ENCODE peak calls at places on chromosomes 2 and 18, in ten cellular contexts. Z is IMR-90, W is astrocyte of the spinal cord, O is neural progenitor cell, X is coronary artery, L is bronchial epithelial cell, U is endodermal cell, J is OCI-LY7, G is ovary, Y is psoas muscle. N is an unnamed sample.

GRCh38 chr18:48659188-48660009 is 120.6 kb downstream of the CTIF start:
- DNase-seq in W (no peak), Z (no peak), O (no peak), U (no peak), Y (no peak), J (no peak), L (no peak), G (no peak), X (no peak), N (no peak)

GRCh38 chr2:127105656-127106456 is 1.1 kb downstream of the BIN1 start:
- DNase-seq in U (peak), Y (peak), L (no peak), G (peak), X (peak), O (peak), J (no peak), Z (peak), W (peak), N (no peak)

GRCh38 chr2:11344342-11344955 is at the start of gene ROCK2:
- DNase-seq in W (peak), L (peak), Z (peak), G (peak), X (peak), U (peak), J (peak), O (peak), Y (peak), N (peak)

GRCh38 chr18:12766986-12767433 is 64.2 kb downstream of the PSMG2 start:
- DNase-seq in Y (no peak), G (no peak), J (no peak), O (peak), Z (no peak), U (peak), W (no peak), X (no peak), L (no peak), N (no peak)

GRCh38 chr2:231127936-231128335 is 3.1 kb upstream of the HTR2B start:
- DNase-seq in Z (no peak), X (no peak), O (no peak), G (no peak), W (no peak), L (peak), U (no peak), Y (no peak), J (no peak), N (no peak)

GRCh38 chr2:60550151-60550983 is 3.1 kb downstream of the BCL11A start:
- DNase-seq in J (peak), Y (no peak), U (peak), O (peak), G (peak), W (peak), Z (peak), L (peak), X (no peak), N (peak)

GRCh38 chr18:22153428-22153827 is 16.0 kb upstream of the GATA6 start:
- DNase-seq in X (no peak), Y (no peak), J (no peak), O (no peak), L (no peak), W (no peak), U (no peak), G (no peak), Z (no peak), N (no peak)

GRCh38 chr18:26190506-26190905 is 35.7 kb upstream of the TAF4B start:
- DNase-seq in J (peak), O (no peak), G (no peak), W (no peak), L (no peak), U (no peak), Z (no peak), X (no peak), Y (no peak), N (peak)

GRCh38 chr2:95004702-95005101 is 20.8 kb upstream of the MAL start:
- DNase-seq in Z (no peak), X (no peak), W (no peak), Y (no peak), U (no peak), O (no peak), J (no peak), L (no peak), G (no peak), N (no peak)

GRCh38 chr2:100655936-100656534 is 93.2 kb downstream of the PDCL3 start:
- DNase-seq in J (no peak), X (no peak), U (no peak), O (no peak), L (no peak), W (no peak), Y (no peak), G (no peak), Z (no peak), N (no peak)

GRCh38 chr2:216633616-216634316 is 546 bp downstream of the IGFBP2 start:
- DNase-seq in J (no peak), G (peak), O (no peak), Y (peak), X (no peak), L (no peak), Z (no peak), U (peak), W (no peak), N (no peak)

GRCh38 chr2:120880381-120880780 is 144.7 kb downstream of the GLI2 start:
- DNase-seq in J (no peak), X (no peak), Y (no peak), W (peak), U (no peak), G (no peak), Z (peak), L (no peak), O (no peak), N (no peak)

GRCh38 chr2:71306762-71307161 is 24.8 kb upstream of the ZNF638 start:
- DNase-seq in J (no peak), U (no peak), L (peak), Z (no peak), W (peak), Y (no peak), O (no peak), X (no peak), G (no peak), N (no peak)

GRCh38 chr2:168431301-168432024 is 24.6 kb upstream of the CERS6 start:
- DNase-seq in U (no peak), Y (no peak), J (no peak), X (no peak), O (no peak), Z (no peak), G (no peak), L (no peak), W (no peak), N (no peak)

GRCh38 chr18:70334728-70335329 is 46.0 kb downstream of the SOCS6 start:
- DNase-seq in X (no peak), G (no peak), Y (no peak), W (no peak), O (no peak), U (no peak), J (no peak), L (peak), Z (no peak), N (no peak)

GRCh38 chr2:157419031-157419580 is 24.8 kb downstream of the CYTIP start:
- DNase-seq in Z (no peak), L (no peak), U (no peak), G (no peak), X (no peak), J (no peak), Y (no peak), W (no peak), O (no peak), N (no peak)

GRCh38 chr2:101150306-101151140 is 659 bp downstream of the TBC1D8 start:
- DNase-seq in L (no peak), Y (peak), X (peak), G (peak), W (no peak), U (peak), O (peak), Z (no peak), J (no peak), N (peak)

GRCh38 chr18:11387880-11388279 is 221.5 kb upstream of the SLC35G4 start:
- DNase-seq in J (no peak), Z (peak), L (no peak), U (peak), G (no peak), X (no peak), W (no peak), Y (peak), O (peak), N (no peak)
- TF ChIP-seq CTCF in J (no peak), Z (peak), L (no peak), U (peak), G (no peak), X (no peak), W (peak), Y (peak), O (peak), N (peak)

GRCh38 chr2:112583497-112584133 is 794 bp upstream of the CHCHD5 start:
- DNase-seq in W (peak), X (no peak), L (peak), Z (no peak), J (no peak), O (peak), Y (no peak), U (no peak), G (no peak), N (no peak)

GRCh38 chr2:112584891-112585250 is 462 bp downstream of the CHCHD5 start:
- DNase-seq in L (no peak), Y (no peak), X (peak), G (no peak), W (peak), U (no peak), J (no peak), O (no peak), Z (no peak), N (no peak)

GRCh38 chr2:112585873-112586477 is 1.6 kb downstream of the CHCHD5 start:
- DNase-seq in Y (no peak), X (no peak), Z (no peak), G (no peak), O (no peak), U (no peak), W (no peak), L (no peak), J (no peak), N (no peak)

GRCh38 chr2:112585400-112585799 is 991 bp downstream of the CHCHD5 start:
- DNase-seq in L (no peak), J (no peak), Z (no peak), U (no peak), X (no peak), W (no peak), Y (no peak), G (no peak), O (no peak), N (no peak)

GRCh38 chr2:112584134-112584890 is at the start of gene CHCHD5:
- DNase-seq in J (peak), L (peak), U (peak), W (peak), Z (peak), Y (peak), X (peak), O (peak), G (peak), N (peak)
- TF ChIP-seq CTCF in J (no peak), L (peak), U (peak), W (no peak), Z (peak), Y (peak), X (no peak), O (peak), G (peak), N (no peak)

GRCh38 chr2:151261977-151262291 is 271 bp upstream of the RBM43 start:
- DNase-seq in Z (no peak), U (no peak), Y (no peak), W (no peak), X (no peak), L (no peak), G (no peak), J (no peak), O (no peak), N (peak)

GRCh38 chr2:151260492-151261239 is 997 bp downstream of the RBM43 start:
- DNase-seq in L (peak), W (peak), Z (peak), J (peak), O (no peak), X (no peak), Y (no peak), G (no peak), U (no peak), N (no peak)

GRCh38 chr2:151264157-151264835 is 2.6 kb upstream of the RBM43 start:
- DNase-seq in O (no peak), J (no peak), G (no peak), X (no peak), W (no peak), Y (no peak), L (no peak), U (no peak), Z (no peak), N (no peak)

GRCh38 chr2:151262629-151263028 is 966 bp upstream of the RBM43 start:
- DNase-seq in W (no peak), Y (no peak), X (no peak), Z (no peak), G (no peak), J (no peak), U (peak), L (no peak), O (no peak), N (no peak)

GRCh38 chr2:151261240-151261976 is at the start of gene RBM43:
- DNase-seq in O (peak), L (peak), J (peak), X (peak), Y (peak), U (peak), Z (peak), G (peak), W (peak), N (peak)
- TF ChIP-seq CTCF in O (peak), L (no peak), J (peak), X (no peak), Y (peak), U (no peak), Z (no peak), G (no peak), W (no peak), N (no peak)

GRCh38 chr2:239826376-239826775 is 198.8 kb downstream of the NDUFA10 start:
- DNase-seq in X (peak), G (no peak), Z (no peak), J (no peak), W (no peak), L (no peak), O (no peak), Y (no peak), U (peak), N (no peak)

GRCh38 chr2:239822146-239822945 is 202.8 kb downstream of the NDUFA10 start:
- DNase-seq in J (no peak), L (no peak), X (peak), Z (no peak), O (no peak), Y (no peak), U (peak), W (no peak), G (no peak), N (no peak)

GRCh38 chr2:239824866-239825704 is 200.1 kb downstream of the NDUFA10 start:
- DNase-seq in J (no peak), G (no peak), Y (no peak), X (peak), Z (no peak), O (no peak), L (no peak), U (peak), W (no peak), N (no peak)

GRCh38 chr2:239825705-239825979 is 199.5 kb downstream of the NDUFA10 start:
- DNase-seq in U (peak), W (no peak), J (no peak), Z (no peak), L (peak), O (no peak), G (no peak), X (no peak), Y (no peak), N (no peak)

DNA sequence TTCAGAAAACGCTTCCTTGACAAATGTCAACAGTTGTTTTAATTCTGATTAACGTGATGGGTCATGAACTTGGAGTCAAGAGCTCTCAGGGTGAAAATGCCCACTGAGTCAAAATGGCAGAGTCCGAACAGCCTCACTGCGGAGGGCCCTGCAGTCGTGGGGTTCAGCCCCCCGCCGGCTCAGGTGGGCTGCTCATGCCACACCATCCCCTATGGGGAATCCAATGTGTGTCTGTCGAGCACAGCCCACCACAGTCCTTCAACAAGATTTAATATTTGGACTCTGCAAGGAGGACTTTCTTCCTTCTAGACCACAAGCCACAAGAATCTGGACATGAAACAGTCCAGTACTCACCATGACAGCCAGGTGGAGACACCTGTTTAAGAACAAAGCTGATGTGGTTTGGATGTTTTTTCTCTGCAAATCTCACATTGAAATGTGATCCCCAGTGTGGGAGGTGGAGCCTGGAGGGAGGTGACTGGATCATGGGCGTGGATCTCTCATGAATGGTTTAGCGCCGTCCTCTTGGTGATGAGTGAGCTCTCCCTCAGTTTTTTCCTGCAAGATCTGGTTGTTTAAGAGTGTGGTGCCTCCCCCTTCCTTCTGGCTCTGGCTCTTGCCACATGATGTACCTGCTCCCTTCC is 201.0 kb downstream of the NDUFA10 start:
- DNase-seq in U (peak), O (peak), Z (no peak), G (no peak), W (no peak), J (peak), L (peak), X (peak), Y (no peak), N (no peak)
- TF ChIP-seq CTCF in U (peak), O (peak), Z (no peak), G (no peak), W (peak), J (peak), L (peak), X (no peak), Y (no peak), N (no peak)

GRCh38 chr2:109341363-109341762 is 212.4 kb downstream of the SH3RF3 start:
- DNase-seq in X (no peak), Y (no peak), G (no peak), O (no peak), W (no peak), J (no peak), Z (no peak), L (peak), U (no peak), N (no peak)
- TF ChIP-seq CTCF in X (no peak), Y (no peak), G (no peak), O (no peak), W (no peak), J (no peak), Z (no peak), L (no peak), U (no peak), N (no peak)

N was measured in GM10248.